ENCODE peak calls at places on chromosomes 7 and 10, in seven cellular contexts. A is activated T-cell treated with anti-CD3 and anti-CD28 coated beads, Interleukin-2, amount 50 U/mL, for 72 hours; C is amniotic stem cell; Z is stimulated activated CD8-positive, alpha-beta memory T cell treated with anti-CD3 and anti-CD28 coated beads, Interleukin-12 subunit alpha, Interleukin-12 subunit beta, amount 100 ng/mL, for 1 hour; I is left colon; K is C1 segment of cervical spinal cord; Q is ureter. P is an unnamed sample.

GRCh38 chr7:116232402-116232749 is 22.0 kb downstream of the TES start:
- DNase-seq in A (no peak), C (no peak), Z (no peak), I (no peak), K (no peak), Q (no peak), P (no peak)

GRCh38 chr7:40874756-40875155 is 740.0 kb downstream of the SUGCT start:
- DNase-seq in A (no peak), C (no peak), Z (no peak), I (no peak), K (no peak), Q (no peak), P (no peak)

GRCh38 chr10:68560916-68561691 is 967 bp downstream of the TET1 start:
- DNase-seq in A (peak), C (no peak), Z (no peak), I (peak), K (peak), Q (no peak), P (peak)

GRCh38 chr7:25922296-25922695 is 229.7 kb upstream of the NFE2L3 start:
- DNase-seq in A (no peak), C (no peak), Z (no peak), I (no peak), K (no peak), Q (no peak), P (no peak)

GRCh38 chr10:77236700-77237099 is 400.9 kb downstream of the KCNMA1 start:
- DNase-seq in A (no peak), C (no peak), Z (no peak), I (no peak), K (no peak), Q (no peak), P (no peak)

GRCh38 chr10:49327036-49327813 is 28.3 kb downstream of the C10orf71 start:
- DNase-seq in A (no peak), C (no peak), Z (no peak), I (no peak), K (no peak), Q (no peak), P (no peak)

GRCh38 chr7:40175725-40176510 is 41.1 kb downstream of the SUGCT start:
- DNase-seq in A (no peak), C (no peak), Z (no peak), I (no peak), K (no peak), Q (no peak), P (no peak)

GRCh38 chr10:113151178-113151577 is 201.1 kb downstream of the TCF7L2 start:
- DNase-seq in A (no peak), C (no peak), Z (no peak), I (no peak), K (peak), Q (no peak), P (no peak)

GRCh38 chr10:132988988-132989387 is 46.6 kb upstream of the CFAP46 start:
- DNase-seq in A (no peak), C (no peak), Z (no peak), I (no peak), K (no peak), Q (no peak), P (no peak)

GRCh38 chr7:150556521-150557138 is 10.6 kb upstream of the GIMAP4 start:
- DNase-seq in A (no peak), C (no peak), Z (no peak), I (no peak), K (no peak), Q (no peak), P (no peak)

GRCh38 chr10:96740579-96741281 is 20.4 kb upstream of the PIK3AP1 start:
- DNase-seq in A (no peak), C (no peak), Z (no peak), I (no peak), K (peak), Q (peak), P (peak)

GRCh38 chr7:115838829-115839228 is 191.7 kb downstream of the TFEC start:
- DNase-seq in A (no peak), C (no peak), Z (no peak), I (no peak), K (no peak), Q (no peak), P (no peak)

GRCh38 chr7:25311346-25311745 is 83.1 kb upstream of the NPVF start:
- DNase-seq in A (no peak), C (no peak), Z (no peak), I (no peak), K (no peak), Q (no peak), P (no peak)

P was measured in mucosa of descending colon.